ENCODE peak calls at places on chromosomes 2 and 18, in seven cellular contexts. D, G, X, V, M, Q and W are unnamed samples.

GRCh38 chr2:26903676-26904075 is 55.7 kb downstream of the DPYSL5 start:
- DNase-seq in M (no peak), X (no peak), G (no peak), Q (no peak), V (no peak), D (peak), W (no peak)

GRCh38 chr2:183079335-183079775 is 808 bp downstream of the DUSP19 start:
- DNase-seq in D (no peak), V (no peak), Q (no peak), M (no peak), G (no peak), X (no peak), W (peak)

GRCh38 chr2:210445116-210445707 is 31.3 kb downstream of the LANCL1 start:
- DNase-seq in G (peak), X (peak), Q (no peak), D (no peak), M (no peak), V (no peak), W (peak)

GRCh38 chr2:50754514-50754913 is 277.4 kb downstream of the NRXN1 start:
- DNase-seq in D (no peak), Q (no peak), G (no peak), X (no peak), V (no peak), M (no peak), W (no peak)

GRCh38 chr2:191386938-191387536 is 141.8 kb downstream of the MYO1B start:
- DNase-seq in M (no peak), D (no peak), G (no peak), V (no peak), Q (no peak), X (no peak), W (no peak)

GRCh38 chr2:136531731-136532130 is 233.6 kb upstream of the THSD7B start:
- DNase-seq in Q (no peak), D (no peak), G (no peak), X (no peak), M (no peak), V (no peak), W (no peak)

GRCh38 chr2:206614825-206615224 is 27.5 kb upstream of the FAM237A start:
- DNase-seq in X (no peak), V (no peak), Q (no peak), G (peak), M (no peak), D (peak), W (peak)

GRCh38 chr2:227772197-227772661 is 26.5 kb downstream of the SCYGR8 start:
- DNase-seq in X (no peak), D (peak), V (no peak), M (no peak), Q (no peak), G (no peak), W (no peak)

GRCh38 chr2:221323513-221323912 is 248.6 kb downstream of the EPHA4 start:
- DNase-seq in D (no peak), G (no peak), Q (no peak), X (no peak), V (no peak), M (no peak), W (no peak)

GRCh38 chr18:35692866-35693265 is 111.3 kb downstream of the GALNT1 start:
- DNase-seq in D (no peak), Q (no peak), X (no peak), M (no peak), V (no peak), G (no peak), W (no peak)

GRCh38 chr2:224997802-224998201 is 44.5 kb downstream of the DOCK10 start:
- DNase-seq in V (no peak), M (no peak), Q (no peak), G (no peak), X (no peak), D (no peak), W (no peak)

GRCh38 chr2:142531375-142531774 is 346.1 kb upstream of the KYNU start:
- DNase-seq in M (no peak), V (no peak), G (peak), Q (no peak), X (peak), D (no peak), W (no peak)

GRCh38 chr2:8602809-8603208 is 79.0 kb upstream of the ID2 start:
- DNase-seq in Q (no peak), M (no peak), V (no peak), G (no peak), D (no peak), X (no peak), W (no peak)

GRCh38 chr2:150610670-150611279 is 123.3 kb upstream of the RND3 start:
- DNase-seq in M (no peak), G (peak), Q (no peak), X (peak), D (peak), V (no peak), W (peak)

GRCh38 chr2:133200684-133201421 is 367.4 kb downstream of the NCKAP5 start:
- DNase-seq in M (no peak), V (no peak), X (peak), G (peak), D (no peak), Q (no peak), W (no peak)

GRCh38 chr2:161570424-161571050 is 53.7 kb upstream of the SLC4A10 start:
- DNase-seq in X (no peak), D (no peak), M (no peak), V (no peak), Q (no peak), G (peak), W (no peak)

GRCh38 chr2:232927041-232927792 is 57.2 kb downstream of the SNORC start:
- DNase-seq in X (no peak), M (no peak), D (no peak), Q (no peak), V (no peak), G (peak), W (no peak)

GRCh38 chr2:181106229-181106628 is 125.8 kb downstream of the UBE2E3 start:
- DNase-seq in M (no peak), V (no peak), G (no peak), Q (no peak), D (peak), X (no peak), W (peak)

GRCh38 chr2:135245055-135245454 is 193.0 kb downstream of the RAB3GAP1 start:
- DNase-seq in X (peak), G (peak), M (no peak), D (no peak), V (no peak), Q (no peak), W (no peak)

GRCh38 chr2:74917702-74918619 is 40.5 kb upstream of the POLE4 start:
- DNase-seq in D (no peak), M (no peak), X (no peak), V (no peak), Q (no peak), G (peak), W (no peak)

GRCh38 chr2:18410543-18410942 is 149.9 kb downstream of the RDH14 start:
- DNase-seq in V (no peak), X (no peak), G (no peak), Q (no peak), D (no peak), M (no peak), W (no peak)

GRCh38 chr18:12540751-12541150 is 117.2 kb downstream of the SPIRE1 start:
- DNase-seq in X (no peak), V (no peak), D (no peak), M (no peak), G (no peak), Q (no peak), W (no peak)

GRCh38 chr2:160290590-160290989 is 90.5 kb upstream of the ITGB6 start:
- DNase-seq in M (no peak), Q (no peak), V (no peak), G (no peak), D (no peak), X (no peak), W (no peak)

GRCh38 chr2:20355131-20355530 is 4.5 kb upstream of the PUM2 start:
- DNase-seq in X (no peak), G (no peak), D (peak), V (no peak), M (no peak), Q (no peak), W (no peak)

GRCh38 chr18:79620586-79621165 is 58.9 kb upstream of the CTDP1 start:
- DNase-seq in Q (no peak), G (no peak), X (no peak), M (peak), V (no peak), D (no peak), W (no peak)

GRCh38 chr2:11863103-11863502 is 116.7 kb downstream of the LPIN1 start:
- DNase-seq in D (no peak), M (no peak), Q (no peak), G (no peak), V (no peak), X (no peak), W (no peak)

GRCh38 chr18:40925071-40925541 is 1029.9 kb upstream of the PIK3C3 start:
- DNase-seq in Q (no peak), V (no peak), X (no peak), M (no peak), G (no peak), D (no peak), W (no peak)

GRCh38 chr2:193907561-193907960 is 1712.8 kb upstream of the TMEFF2 start:
- DNase-seq in Q (no peak), G (no peak), M (no peak), X (no peak), D (no peak), V (no peak), W (no peak)

GRCh38 chr18:31248783-31249521 is 69.0 kb upstream of the DSG1 start:
- DNase-seq in D (no peak), G (peak), V (no peak), Q (no peak), M (no peak), X (no peak), W (no peak)

GRCh38 chr2:151808258-151809072 is 19.8 kb downstream of the ARL5A start:
- DNase-seq in X (no peak), G (peak), D (no peak), Q (no peak), V (no peak), M (no peak), W (peak)

GRCh38 chr2:157805519-157805918 is 70.6 kb downstream of the ACVR1 start:
- DNase-seq in D (no peak), G (no peak), M (no peak), V (no peak), Q (no peak), X (no peak), W (no peak)

GRCh38 chr2:219109468-219109867 is 48.7 kb upstream of the IHH start:
- DNase-seq in V (peak), D (no peak), G (no peak), M (no peak), X (no peak), Q (no peak), W (no peak)

GRCh38 chr18:50967714-50968661 is at the start of gene ELAC1:
- DNase-seq in D (peak), Q (peak), G (peak), V (peak), M (peak), X (peak), W (peak)
- TF ChIP-seq POLR2A in D (peak), Q (peak), G (peak), V (peak), M (no peak), X (peak), W (peak)

DNA sequence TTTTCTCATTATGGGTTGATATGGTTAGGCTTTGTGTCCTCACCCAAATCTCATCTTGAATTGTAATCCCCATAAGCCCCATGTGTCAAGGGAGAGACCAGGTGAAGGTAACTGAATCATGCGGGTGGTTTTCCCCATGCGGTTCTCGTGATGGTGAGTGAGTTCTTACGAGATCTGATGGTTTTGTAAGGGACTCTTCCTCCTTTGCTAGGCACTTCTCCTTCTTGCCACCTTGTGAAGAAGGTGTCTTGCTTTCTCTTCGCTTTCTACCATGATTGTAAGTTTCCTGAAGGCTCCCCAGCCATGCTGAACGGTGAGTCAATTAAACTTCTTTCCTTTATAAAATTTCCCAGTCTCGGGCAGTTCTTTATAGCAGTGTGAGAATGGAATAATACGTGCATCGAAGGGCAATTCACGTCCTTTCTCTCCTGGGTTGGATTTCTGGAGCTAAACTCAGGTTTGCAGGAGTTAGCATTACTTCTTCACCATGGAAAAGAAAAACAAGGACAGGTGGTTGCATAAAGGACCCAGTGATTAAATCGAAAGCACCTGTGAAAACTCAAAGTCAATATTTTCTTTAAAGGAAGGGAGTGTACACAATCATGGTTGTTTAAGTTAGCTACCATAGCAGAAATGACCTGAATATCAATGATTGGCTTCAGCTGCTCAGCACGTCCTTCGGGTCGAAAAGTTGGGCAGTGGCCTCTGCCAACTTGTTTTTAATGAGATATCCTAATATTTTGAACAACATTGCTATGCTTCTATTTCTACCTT is 54.1 kb downstream of the CDC42EP3 start:
- DNase-seq in D (no peak), Q (no peak), M (no peak), X (no peak), V (no peak), G (no peak), W (no peak)
- TF ChIP-seq POLR2A in D (no peak), Q (no peak), M (no peak), X (no peak), V (no peak), G (no peak), W (no peak)

DNA sequence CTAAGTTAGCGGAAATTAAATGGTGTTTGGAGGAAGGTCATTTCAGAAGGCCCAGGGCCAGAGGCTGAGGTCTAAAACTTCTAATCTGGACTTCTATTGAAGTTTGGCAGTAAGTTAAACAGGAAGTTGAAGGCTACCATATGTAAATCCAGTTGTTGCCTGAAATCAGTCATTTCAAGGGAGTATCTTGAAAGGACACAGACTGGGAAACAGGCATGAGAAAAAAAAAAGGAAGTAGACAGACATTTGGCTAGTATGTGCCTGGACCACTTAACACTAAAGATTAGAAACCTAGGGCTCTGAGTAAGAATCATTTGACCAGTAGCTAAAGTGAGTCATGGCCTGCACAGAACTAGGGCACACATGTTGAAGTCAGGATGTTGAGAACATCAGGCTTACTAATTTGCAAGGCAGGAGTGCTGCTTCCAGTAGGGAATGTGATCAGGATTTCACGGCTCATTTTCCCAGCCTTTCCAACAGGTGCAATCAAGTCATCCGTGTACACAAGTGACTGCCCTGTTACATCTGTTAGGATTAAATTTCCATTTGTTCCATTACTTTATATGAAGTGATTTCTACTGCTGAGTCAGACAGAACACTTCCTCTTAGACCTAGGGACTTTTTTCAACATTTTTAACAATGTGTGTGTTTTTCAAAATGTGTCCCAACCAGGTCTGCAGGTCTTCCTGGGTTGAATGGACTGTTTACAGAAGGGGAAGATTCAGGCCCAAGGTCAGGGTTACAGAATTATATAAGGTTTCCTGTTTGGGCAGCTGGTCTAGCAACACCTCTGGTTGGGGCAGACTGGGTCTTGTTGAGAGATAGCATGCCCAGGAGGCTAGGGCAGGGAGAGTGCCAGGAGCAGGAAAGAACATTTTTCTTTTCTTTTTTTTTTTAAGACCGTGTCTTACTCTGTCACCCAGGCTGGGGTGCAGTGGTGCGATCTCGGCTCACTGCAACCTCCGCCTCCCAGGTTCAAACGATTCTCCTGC is 145.6 kb downstream of the TGIF1 start:
- DNase-seq in V (peak), D (peak), G (peak), Q (peak), M (peak), X (no peak), W (peak)
- TF ChIP-seq POLR2A in V (no peak), D (peak), G (no peak), Q (peak), M (no peak), X (no peak), W (peak)

DNA sequence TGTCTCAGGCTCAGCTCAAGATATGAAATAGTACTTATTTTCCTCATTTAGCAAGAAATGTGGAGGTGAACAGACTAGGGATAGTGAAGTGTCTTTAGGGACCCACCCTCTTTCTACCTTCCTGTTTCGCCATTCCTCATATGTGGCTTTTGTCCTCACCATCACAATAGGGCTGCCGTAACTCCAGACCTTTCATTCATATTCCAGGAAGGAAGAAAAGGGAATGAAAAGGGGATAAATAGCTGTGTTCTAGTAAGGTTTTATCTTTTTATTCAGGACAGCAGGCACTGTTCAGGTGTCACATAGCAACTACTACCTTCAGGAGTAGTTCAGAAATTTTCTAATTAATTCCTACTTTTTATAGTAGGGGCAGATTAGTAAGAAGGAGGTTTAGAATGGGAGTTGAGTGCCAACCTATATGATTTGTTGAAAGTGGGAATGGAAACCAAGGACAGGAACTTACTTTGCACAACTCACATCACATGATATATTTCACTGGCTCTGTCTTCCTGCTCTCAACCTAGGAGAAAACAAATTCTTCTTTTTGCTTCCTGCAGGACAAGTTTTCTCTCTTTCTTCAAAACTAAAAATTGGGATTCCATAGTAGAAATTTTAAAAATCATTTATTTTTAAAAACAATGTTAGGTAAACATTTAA is 36.0 kb upstream of the HDAC4 start:
- DNase-seq in V (no peak), G (no peak), Q (no peak), M (no peak), D (no peak), X (no peak), W (no peak)
- TF ChIP-seq POLR2A in V (no peak), G (no peak), Q (no peak), M (no peak), D (no peak), X (no peak), W (no peak)

GRCh38 chr2:95278051-95278471 is 3.8 kb downstream of the PROM2 start:
- DNase-seq in X (peak), D (no peak), V (no peak), M (peak), G (no peak), Q (no peak), W (peak)
- TF ChIP-seq POLR2A in X (no peak), D (no peak), V (no peak), M (no peak), G (no peak), Q (no peak), W (no peak)

DNA sequence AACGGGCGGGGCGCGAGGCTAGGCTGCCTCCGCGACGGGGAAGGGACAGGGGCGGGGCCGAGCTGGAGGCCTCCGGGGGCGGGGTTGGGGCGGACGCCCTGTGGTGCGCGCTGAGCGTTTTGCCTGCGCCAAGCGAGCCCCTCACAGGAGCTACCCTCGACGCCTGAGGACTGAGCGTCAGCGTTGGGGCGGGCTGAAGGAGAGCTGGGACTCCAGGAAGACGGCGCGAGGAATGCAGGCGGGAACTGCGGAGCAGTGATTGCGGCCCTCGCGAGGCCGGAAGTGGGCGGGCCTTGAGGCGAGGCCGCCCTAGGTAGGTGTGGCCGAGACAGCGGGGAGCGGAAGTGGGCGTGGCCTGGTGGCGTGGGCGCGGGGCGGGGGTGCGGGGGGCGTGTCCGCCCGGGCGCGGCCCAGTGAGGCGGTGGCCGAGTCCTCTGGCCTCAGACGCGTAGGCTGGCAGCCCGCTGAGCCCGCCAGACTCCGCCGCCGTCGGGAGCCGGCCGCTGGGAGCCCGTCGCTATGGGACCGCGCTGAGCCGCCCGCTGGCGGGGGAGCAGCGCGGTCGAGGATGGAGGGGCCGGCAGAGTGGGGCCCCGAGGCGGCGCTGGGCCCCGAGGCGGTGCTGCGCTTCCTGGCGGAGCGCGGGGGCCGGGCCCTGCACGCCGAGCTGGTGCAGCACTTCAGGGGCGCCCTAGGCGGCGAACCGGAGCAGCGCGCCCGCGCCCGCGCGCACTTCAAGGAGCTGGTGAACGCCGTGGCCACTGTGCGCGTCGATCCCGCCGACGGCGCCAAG is at the start of the genes SEPTIN10 and SOWAHC:
- DNase-seq in X (peak), V (peak), M (peak), Q (peak), D (peak), G (peak), W (peak)
- TF ChIP-seq POLR2A in X (peak), V (peak), M (peak), Q (peak), D (peak), G (peak), W (no peak)

GRCh38 chr2:231037202-231037730 is at the start of gene C2orf72:
- DNase-seq in V (no peak), D (no peak), Q (no peak), G (no peak), M (no peak), X (no peak), W (peak)
- TF ChIP-seq POLR2A in V (no peak), D (no peak), Q (no peak), G (peak), M (no peak), X (no peak), W (no peak)